ENCODE peak calls at places on chromosome 2, in eight cellular contexts. One of them, this sample, is unnamed.

GRCh38 chr2:220034356-220035121 is 407.1 kb downstream of the SLC4A3 start:
- DNase-seq in astrocyte of the cerebellum: no peak
- DNase-seq in neural progenitor cell: no peak
- DNase-seq in GM12865: no peak
- DNase-seq in Panc1: no peak
- DNase-seq in BE2C: no peak
- DNase-seq in left lung: no peak
- DNase-seq in epithelial cell of esophagus: peak
- DNase-seq in this sample: no peak

GRCh38 chr2:42928692-42929576 is 136.6 kb upstream of the HAAO start:
- DNase-seq in astrocyte of the cerebellum: no peak
- DNase-seq in neural progenitor cell: peak
- DNase-seq in GM12865: peak
- DNase-seq in Panc1: no peak
- DNase-seq in BE2C: peak
- DNase-seq in left lung: no peak
- DNase-seq in epithelial cell of esophagus: peak
- DNase-seq in this sample: no peak

GRCh38 chr2:43050866-43051265 is 175.5 kb downstream of the ZFP36L2 start:
- DNase-seq in astrocyte of the cerebellum: no peak
- DNase-seq in neural progenitor cell: no peak
- DNase-seq in GM12865: no peak
- DNase-seq in Panc1: no peak
- DNase-seq in BE2C: no peak
- DNase-seq in left lung: no peak
- DNase-seq in epithelial cell of esophagus: no peak
- DNase-seq in this sample: no peak

GRCh38 chr2:36530178-36530982 is 67.6 kb downstream of the FEZ2 start:
- DNase-seq in astrocyte of the cerebellum: peak
- DNase-seq in neural progenitor cell: no peak
- DNase-seq in GM12865: peak
- DNase-seq in Panc1: no peak
- DNase-seq in BE2C: no peak
- DNase-seq in left lung: no peak
- DNase-seq in epithelial cell of esophagus: peak
- DNase-seq in this sample: no peak

GRCh38 chr2:231228223-231228622 is 29.8 kb downstream of the ARMC9 start:
- DNase-seq in astrocyte of the cerebellum: no peak
- DNase-seq in neural progenitor cell: no peak
- DNase-seq in GM12865: peak
- DNase-seq in Panc1: no peak
- DNase-seq in BE2C: peak
- DNase-seq in left lung: no peak
- DNase-seq in epithelial cell of esophagus: no peak
- DNase-seq in this sample: no peak

GRCh38 chr2:25041928-25042320 is at the start of gene EFR3B:
- DNase-seq in astrocyte of the cerebellum: peak
- DNase-seq in neural progenitor cell: peak
- DNase-seq in GM12865: peak
- DNase-seq in Panc1: no peak
- DNase-seq in BE2C: peak
- DNase-seq in left lung: peak
- DNase-seq in epithelial cell of esophagus: peak
- DNase-seq in this sample: peak

GRCh38 chr2:45585267-45585861 is 25.7 kb downstream of the SRBD1 start:
- DNase-seq in astrocyte of the cerebellum: peak
- DNase-seq in neural progenitor cell: peak
- DNase-seq in GM12865: peak
- DNase-seq in Panc1: peak
- DNase-seq in BE2C: peak
- DNase-seq in left lung: no peak
- DNase-seq in epithelial cell of esophagus: peak
- DNase-seq in this sample: no peak

GRCh38 chr2:196331816-196332215 is 160.4 kb upstream of the STK17B start:
- DNase-seq in astrocyte of the cerebellum: no peak
- DNase-seq in neural progenitor cell: no peak
- DNase-seq in GM12865: no peak
- DNase-seq in Panc1: no peak
- DNase-seq in BE2C: no peak
- DNase-seq in left lung: no peak
- DNase-seq in epithelial cell of esophagus: peak
- DNase-seq in this sample: no peak

GRCh38 chr2:70686577-70687460 is 81.2 kb downstream of the ADD2 start:
- DNase-seq in astrocyte of the cerebellum: no peak
- DNase-seq in neural progenitor cell: peak
- DNase-seq in GM12865: peak
- DNase-seq in Panc1: no peak
- DNase-seq in BE2C: peak
- DNase-seq in left lung: no peak
- DNase-seq in epithelial cell of esophagus: peak
- DNase-seq in this sample: no peak

GRCh38 chr2:141554810-141555209 is 576.0 kb downstream of the LRP1B start:
- DNase-seq in astrocyte of the cerebellum: peak
- DNase-seq in neural progenitor cell: peak
- DNase-seq in GM12865: peak
- DNase-seq in Panc1: peak
- DNase-seq in BE2C: peak
- DNase-seq in left lung: no peak
- DNase-seq in epithelial cell of esophagus: peak
- DNase-seq in this sample: peak

GRCh38 chr2:85582467-85582866 is 1.8 kb upstream of the VAMP5 start:
- DNase-seq in astrocyte of the cerebellum: no peak
- DNase-seq in neural progenitor cell: no peak
- DNase-seq in GM12865: no peak
- DNase-seq in Panc1: no peak
- DNase-seq in BE2C: no peak
- DNase-seq in left lung: no peak
- DNase-seq in epithelial cell of esophagus: no peak
- DNase-seq in this sample: no peak

GRCh38 chr2:101704816-101705565 is 7.5 kb downstream of the MAP4K4 start:
- DNase-seq in astrocyte of the cerebellum: no peak
- DNase-seq in neural progenitor cell: no peak
- DNase-seq in GM12865: no peak
- DNase-seq in Panc1: no peak
- DNase-seq in BE2C: no peak
- DNase-seq in left lung: no peak
- DNase-seq in epithelial cell of esophagus: peak
- DNase-seq in this sample: no peak

GRCh38 chr2:156132941-156133340 is 199.6 kb downstream of the NR4A2 start:
- DNase-seq in astrocyte of the cerebellum: no peak
- DNase-seq in neural progenitor cell: no peak
- DNase-seq in GM12865: no peak
- DNase-seq in Panc1: no peak
- DNase-seq in BE2C: no peak
- DNase-seq in left lung: no peak
- DNase-seq in epithelial cell of esophagus: no peak
- DNase-seq in this sample: no peak

GRCh38 chr2:12827721-12828120 is 111.0 kb downstream of the TRIB2 start:
- DNase-seq in astrocyte of the cerebellum: no peak
- DNase-seq in neural progenitor cell: no peak
- DNase-seq in GM12865: no peak
- DNase-seq in Panc1: no peak
- DNase-seq in BE2C: peak
- DNase-seq in left lung: no peak
- DNase-seq in epithelial cell of esophagus: no peak
- DNase-seq in this sample: no peak

GRCh38 chr2:149906871-149907270 is 319.3 kb upstream of the MMADHC start:
- DNase-seq in astrocyte of the cerebellum: no peak
- DNase-seq in neural progenitor cell: peak
- DNase-seq in GM12865: no peak
- DNase-seq in Panc1: no peak
- DNase-seq in BE2C: no peak
- DNase-seq in left lung: no peak
- DNase-seq in epithelial cell of esophagus: no peak
- DNase-seq in this sample: no peak

GRCh38 chr2:156333951-156334495 is 1.5 kb upstream of the NR4A2 start:
- DNase-seq in astrocyte of the cerebellum: no peak
- DNase-seq in neural progenitor cell: peak
- DNase-seq in GM12865: peak
- DNase-seq in Panc1: no peak
- DNase-seq in BE2C: peak
- DNase-seq in left lung: peak
- DNase-seq in epithelial cell of esophagus: no peak
- DNase-seq in this sample: no peak

GRCh38 chr2:179936654-179937053 is 70.4 kb downstream of the CWC22 start:
- DNase-seq in astrocyte of the cerebellum: no peak
- DNase-seq in neural progenitor cell: peak
- DNase-seq in GM12865: peak
- DNase-seq in Panc1: no peak
- DNase-seq in BE2C: peak
- DNase-seq in left lung: no peak
- DNase-seq in epithelial cell of esophagus: peak
- DNase-seq in this sample: no peak

GRCh38 chr2:102250278-102250821 is 61.0 kb upstream of the IL1RL1 start:
- DNase-seq in astrocyte of the cerebellum: no peak
- DNase-seq in neural progenitor cell: no peak
- DNase-seq in GM12865: no peak
- DNase-seq in Panc1: no peak
- DNase-seq in BE2C: no peak
- DNase-seq in left lung: no peak
- DNase-seq in epithelial cell of esophagus: no peak
- DNase-seq in this sample: no peak

GRCh38 chr2:176844461-176844860 is 368.1 kb upstream of the HNRNPA3 start:
- DNase-seq in astrocyte of the cerebellum: no peak
- DNase-seq in neural progenitor cell: no peak
- DNase-seq in GM12865: no peak
- DNase-seq in Panc1: no peak
- DNase-seq in BE2C: no peak
- DNase-seq in left lung: no peak
- DNase-seq in epithelial cell of esophagus: no peak
- DNase-seq in this sample: no peak

GRCh38 chr2:176848844-176849243 is 363.8 kb upstream of the HNRNPA3 start:
- DNase-seq in astrocyte of the cerebellum: no peak
- DNase-seq in neural progenitor cell: no peak
- DNase-seq in GM12865: no peak
- DNase-seq in Panc1: no peak
- DNase-seq in BE2C: peak
- DNase-seq in left lung: no peak
- DNase-seq in epithelial cell of esophagus: no peak
- DNase-seq in this sample: no peak

GRCh38 chr2:176843208-176843607 is 369.4 kb upstream of the HNRNPA3 start:
- DNase-seq in astrocyte of the cerebellum: no peak
- DNase-seq in neural progenitor cell: no peak
- DNase-seq in GM12865: no peak
- DNase-seq in Panc1: no peak
- DNase-seq in BE2C: no peak
- DNase-seq in left lung: no peak
- DNase-seq in epithelial cell of esophagus: no peak
- DNase-seq in this sample: no peak

DNA sequence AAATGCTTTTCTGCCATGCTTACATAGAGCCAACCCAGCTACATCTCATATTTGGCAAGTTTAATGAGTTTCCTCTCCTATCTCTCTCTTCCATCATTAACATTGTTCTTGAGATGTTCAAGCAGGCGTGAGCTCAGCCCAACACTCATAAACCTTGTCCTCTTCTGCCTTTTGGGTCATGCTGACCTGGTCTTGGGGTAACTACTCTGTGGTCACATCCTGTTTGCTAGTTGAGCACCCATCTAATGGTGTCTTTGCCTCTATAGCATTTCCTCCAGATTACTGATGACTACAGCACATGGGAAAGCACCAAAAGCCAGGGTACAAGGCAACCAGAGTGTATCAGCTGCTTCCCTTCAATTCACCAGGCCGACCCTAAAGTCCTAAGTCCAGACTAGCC is 366.9 kb upstream of the HNRNPA3 start:
- DNase-seq in astrocyte of the cerebellum: no peak
- DNase-seq in neural progenitor cell: no peak
- DNase-seq in GM12865: peak
- DNase-seq in Panc1: no peak
- DNase-seq in BE2C: no peak
- DNase-seq in left lung: no peak
- DNase-seq in epithelial cell of esophagus: no peak
- DNase-seq in this sample: no peak
- H3K4me3 ChIP-seq in astrocyte of the cerebellum: no peak
- H3K4me3 ChIP-seq in neural progenitor cell: no peak
- H3K4me3 ChIP-seq in GM12865: no peak
- H3K4me3 ChIP-seq in Panc1: no peak
- H3K4me3 ChIP-seq in BE2C: no peak
- H3K4me3 ChIP-seq in left lung: no peak
- H3K4me3 ChIP-seq in epithelial cell of esophagus: no peak
- H3K4me3 ChIP-seq in this sample: no peak

GRCh38 chr2:235675678-235676535 is 182.1 kb downstream of the AGAP1 start:
- DNase-seq in astrocyte of the cerebellum: peak
- DNase-seq in neural progenitor cell: no peak
- DNase-seq in GM12865: no peak
- DNase-seq in Panc1: no peak
- DNase-seq in BE2C: no peak
- DNase-seq in left lung: no peak
- DNase-seq in epithelial cell of esophagus: peak
- DNase-seq in this sample: no peak
- TF ChIP-seq CTCF in astrocyte of the cerebellum: no peak
- TF ChIP-seq CTCF in neural progenitor cell: no peak
- TF ChIP-seq CTCF in GM12865: no peak
- TF ChIP-seq CTCF in Panc1: no peak
- TF ChIP-seq CTCF in BE2C: peak
- TF ChIP-seq CTCF in left lung: no peak
- TF ChIP-seq CTCF in epithelial cell of esophagus: peak
- TF ChIP-seq CTCF in this sample: no peak

GRCh38 chr2:21041462-21041861 is 2.4 kb downstream of the APOB start:
- DNase-seq in astrocyte of the cerebellum: no peak
- DNase-seq in neural progenitor cell: no peak
- DNase-seq in GM12865: no peak
- DNase-seq in Panc1: no peak
- DNase-seq in BE2C: no peak
- DNase-seq in left lung: no peak
- DNase-seq in epithelial cell of esophagus: no peak
- DNase-seq in this sample: no peak
- H3K4me3 ChIP-seq in astrocyte of the cerebellum: no peak
- H3K4me3 ChIP-seq in neural progenitor cell: no peak
- H3K4me3 ChIP-seq in GM12865: no peak
- H3K4me3 ChIP-seq in Panc1: no peak
- H3K4me3 ChIP-seq in BE2C: no peak
- H3K4me3 ChIP-seq in left lung: no peak
- H3K4me3 ChIP-seq in epithelial cell of esophagus: no peak
- H3K4me3 ChIP-seq in this sample: no peak

GRCh38 chr2:8285898-8286297 is 396.0 kb upstream of the ID2 start:
- DNase-seq in astrocyte of the cerebellum: no peak
- DNase-seq in neural progenitor cell: no peak
- DNase-seq in GM12865: no peak
- DNase-seq in Panc1: no peak
- DNase-seq in BE2C: no peak
- DNase-seq in left lung: no peak
- DNase-seq in epithelial cell of esophagus: no peak
- DNase-seq in this sample: no peak

GRCh38 chr2:8288206-8288605 is 393.6 kb upstream of the ID2 start:
- DNase-seq in astrocyte of the cerebellum: no peak
- DNase-seq in neural progenitor cell: no peak
- DNase-seq in GM12865: no peak
- DNase-seq in Panc1: no peak
- DNase-seq in BE2C: no peak
- DNase-seq in left lung: no peak
- DNase-seq in epithelial cell of esophagus: no peak
- DNase-seq in this sample: no peak

GRCh38 chr2:8281950-8282857 is 399.7 kb upstream of the ID2 start:
- DNase-seq in astrocyte of the cerebellum: no peak
- DNase-seq in neural progenitor cell: no peak
- DNase-seq in GM12865: no peak
- DNase-seq in Panc1: no peak
- DNase-seq in BE2C: peak
- DNase-seq in left lung: no peak
- DNase-seq in epithelial cell of esophagus: no peak
- DNase-seq in this sample: no peak

GRCh38 chr2:8282858-8283252 is 399.0 kb upstream of the ID2 start:
- DNase-seq in astrocyte of the cerebellum: no peak
- DNase-seq in neural progenitor cell: no peak
- DNase-seq in GM12865: no peak
- DNase-seq in Panc1: no peak
- DNase-seq in BE2C: no peak
- DNase-seq in left lung: no peak
- DNase-seq in epithelial cell of esophagus: no peak
- DNase-seq in this sample: no peak

GRCh38 chr2:8285081-8285480 is 396.8 kb upstream of the ID2 start:
- DNase-seq in astrocyte of the cerebellum: no peak
- DNase-seq in neural progenitor cell: peak
- DNase-seq in GM12865: no peak
- DNase-seq in Panc1: no peak
- DNase-seq in BE2C: no peak
- DNase-seq in left lung: no peak
- DNase-seq in epithelial cell of esophagus: no peak
- DNase-seq in this sample: no peak
- TF ChIP-seq CTCF in astrocyte of the cerebellum: peak
- TF ChIP-seq CTCF in neural progenitor cell: peak
- TF ChIP-seq CTCF in GM12865: peak
- TF ChIP-seq CTCF in Panc1: no peak
- TF ChIP-seq CTCF in BE2C: peak
- TF ChIP-seq CTCF in left lung: no peak
- TF ChIP-seq CTCF in epithelial cell of esophagus: no peak
- TF ChIP-seq CTCF in this sample: no peak